ENCODE peak calls at places on chromosomes 5 and 9, in seven cellular contexts. D is ovary, S is right lobe of liver, R is uterus, I is sigmoid colon, Q is H1, T is adrenal gland. N is an unnamed sample.

GRCh38 chr5:172932313-172933017 is 26.8 kb upstream of the RPL26L1 start:
- DNase-seq in S (peak; percentile 81), Q (no peak), T (peak; percentile 91), I (peak; percentile 91), D (peak; percentile 80), R (peak; percentile 78), N (peak; percentile 69)

GRCh38 chr9:128004011-128004604 is 23.3 kb upstream of the EEIG1 start:
- DNase-seq in I (no peak), R (no peak), D (no peak), S (no peak), T (no peak), Q (no peak), N (no peak)

GRCh38 chr9:68797116-68797515 is 92.1 kb downstream of the PIP5K1B start:
- DNase-seq in I (no peak), D (no peak), Q (no peak), T (no peak), R (no peak), S (no peak), N (no peak)

GRCh38 chr9:92659601-92660000 is 10.3 kb downstream of the IPPK start:
- DNase-seq in R (no peak), S (no peak), Q (no peak), T (no peak), I (no peak), D (no peak), N (no peak)

GRCh38 chr9:115200711-115201505 is 83.0 kb upstream of the TNC start:
- DNase-seq in Q (no peak), D (no peak), T (no peak), R (peak; percentile 69), I (peak; percentile 80), S (no peak), N (no peak)

GRCh38 chr9:94936411-94936810 is 209.9 kb downstream of the AOPEP start:
- DNase-seq in D (no peak), Q (no peak), T (no peak), R (peak; percentile 84), I (no peak), S (no peak), N (no peak)

GRCh38 chr5:150073086-150073625 is 13.2 kb downstream of the CSF1R start:
- DNase-seq in R (peak; percentile 15), D (no peak), I (no peak), S (no peak), Q (no peak), T (peak; percentile 48), N (no peak)

GRCh38 chr5:168125445-168126199 is 165.8 kb upstream of the WWC1 start:
- DNase-seq in T (no peak), I (no peak), Q (no peak), S (no peak), R (no peak), D (no peak), N (no peak)

GRCh38 chr5:107425541-107426031 is 245.2 kb downstream of the EFNA5 start:
- DNase-seq in I (no peak), Q (no peak), T (no peak), R (no peak), D (no peak), S (no peak), N (no peak)

GRCh38 chr5:173667702-173668101 is 51.3 kb upstream of the BOD1 start:
- DNase-seq in Q (no peak), S (no peak), D (no peak), R (no peak), I (no peak), T (peak; percentile 45), N (no peak)

GRCh38 chr5:180533845-180534244 is 39.7 kb downstream of the CNOT6 start:
- DNase-seq in T (no peak), D (no peak), Q (no peak), R (no peak), I (no peak), S (no peak), N (no peak)

GRCh38 chr5:7756453-7756852 is 94.5 kb downstream of the CFAP90 start:
- DNase-seq in Q (no peak), R (no peak), D (no peak), I (no peak), T (no peak), S (no peak), N (no peak)

GRCh38 chr9:92714016-92714415 is 44.1 kb upstream of the IPPK start:
- DNase-seq in D (no peak), R (no peak), S (no peak), T (no peak), I (no peak), Q (no peak), N (no peak)

GRCh38 chr9:96651626-96652025 is 3.5 kb downstream of the PRXL2C start:
- DNase-seq in T (no peak), Q (no peak), S (no peak), D (no peak), I (no peak), R (no peak), N (peak; percentile 15)

GRCh38 chr9:27162045-27162444 is 53.0 kb downstream of the TEK start:
- DNase-seq in D (no peak), Q (no peak), I (no peak), T (no peak), S (no peak), R (no peak), N (no peak)

GRCh38 chr5:94374336-94374735 is 244.1 kb downstream of the KIAA0825 start:
- DNase-seq in D (no peak), S (no peak), T (no peak), Q (no peak), I (no peak), R (no peak), N (no peak)

GRCh38 chr5:90590-91547 is 1.1 kb upstream of the PLEKHG4B start:
- DNase-seq in Q (no peak), R (no peak), I (no peak), T (peak; percentile 41), S (no peak), D (no peak), N (no peak)

GRCh38 chr5:11452854-11453253 is 451.4 kb downstream of the CTNND2 start:
- DNase-seq in R (no peak), I (no peak), T (no peak), S (no peak), Q (no peak), D (no peak), N (no peak)

GRCh38 chr9:131585375-131585774 is 40.1 kb downstream of the PRRT1B start:
- DNase-seq in S (peak; percentile 54), R (peak; percentile 14), I (no peak), D (no peak), T (no peak), Q (no peak), N (no peak)

GRCh38 chr9:35236692-35237091 is 74.9 kb downstream of the UNC13B start:
- DNase-seq in S (no peak), T (no peak), I (no peak), Q (no peak), R (no peak), D (no peak), N (no peak)

DNA sequence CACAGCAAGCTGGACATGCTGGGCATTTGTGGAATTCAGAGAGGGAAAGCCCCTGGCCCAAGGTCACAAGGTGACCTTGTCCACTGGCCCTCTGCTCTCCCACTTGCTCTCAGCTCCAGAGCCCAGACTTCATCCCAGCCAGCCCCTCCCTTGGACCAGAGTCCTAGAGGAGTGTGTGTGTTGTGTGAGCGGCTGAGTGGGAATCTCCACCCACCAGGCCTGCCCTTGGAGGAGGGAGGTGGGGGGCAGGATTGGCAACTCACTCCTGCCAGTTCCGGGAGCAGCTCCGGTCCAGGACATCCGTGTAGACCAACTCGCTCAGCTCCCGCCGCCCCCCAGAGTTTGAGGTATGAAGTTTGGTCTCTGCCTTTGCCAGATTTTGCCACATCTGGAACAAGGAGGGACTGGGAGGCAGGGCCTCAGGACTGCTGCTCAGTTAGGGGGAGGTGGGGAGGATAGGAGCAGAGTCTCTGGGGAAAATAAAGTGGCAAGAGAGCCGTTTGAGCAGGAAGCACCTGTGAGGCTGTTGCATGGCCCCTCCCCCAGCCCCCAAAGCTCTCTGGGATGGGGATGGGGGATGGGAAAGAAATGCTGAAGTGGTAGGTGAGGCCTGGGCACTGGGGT is 1.4 kb downstream of the MZB1 start:
- DNase-seq in Q (no peak), R (no peak), D (no peak), T (peak; percentile 67), I (no peak), S (peak; percentile 51), N (no peak)
- TF ChIP-seq POLR2A in Q (no peak), R (no peak), D (no peak), T (no peak), I (no peak), S (no peak), N (no peak)

DNA sequence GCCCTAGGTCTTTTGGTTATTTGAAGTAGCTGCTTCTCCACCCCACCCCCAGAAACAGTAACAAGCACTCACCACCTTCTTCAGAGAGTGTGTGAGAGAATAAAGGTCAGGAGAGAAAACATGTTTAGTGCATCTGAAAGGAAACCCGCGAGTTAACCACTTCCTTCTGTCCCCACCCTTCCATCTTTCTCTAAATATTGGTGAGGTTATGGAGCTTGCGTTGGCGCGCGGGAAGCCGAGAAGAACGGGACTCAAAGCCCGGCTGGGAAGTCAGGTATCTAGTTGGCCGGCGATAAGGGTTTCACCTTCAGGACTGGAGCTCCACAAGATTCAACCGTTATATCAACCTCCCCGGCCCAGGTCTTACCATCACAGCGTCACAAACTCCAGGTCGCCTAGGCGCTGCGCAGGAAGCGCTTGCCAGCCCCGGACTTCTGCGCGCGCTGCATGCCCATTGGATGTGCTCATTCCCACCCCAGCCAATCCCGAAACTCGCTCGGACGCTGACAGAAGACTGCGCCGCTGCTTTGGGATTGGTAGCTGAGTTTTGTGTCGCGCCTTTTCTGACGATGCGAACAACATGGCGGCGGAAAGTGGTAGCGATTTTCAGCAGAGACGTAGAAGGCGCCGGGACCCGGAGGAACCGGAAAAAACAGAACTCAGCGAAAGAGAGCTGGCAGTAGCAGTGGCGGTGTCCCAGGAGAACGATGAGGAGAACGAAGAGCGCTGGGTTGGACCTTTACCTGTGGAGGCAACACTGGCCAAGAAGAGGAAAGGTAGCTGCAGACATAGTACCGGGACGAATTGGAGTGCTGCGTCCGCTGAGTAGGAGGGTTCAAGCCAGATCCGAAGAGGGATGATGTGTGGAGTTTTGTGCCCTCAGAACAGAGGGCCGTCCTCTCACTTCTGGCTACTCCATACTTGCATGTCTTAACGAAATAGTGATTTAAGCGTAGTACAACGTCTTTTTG is at the start of the genes CENPK and PPWD1:
- DNase-seq in Q (peak; percentile 86), D (peak; percentile 90), T (peak; percentile 98), I (peak; percentile 97), R (peak; percentile 91), S (peak; percentile 97), N (peak; percentile 97)
- TF ChIP-seq POLR2A in Q (peak; percentile 97), D (peak; percentile 61), T (peak; percentile 79), I (peak; percentile 65), R (peak; percentile 44), S (peak; percentile 65), N (peak; percentile 98)

GRCh38 chr5:42516282-42517042 is 93.2 kb downstream of the GHR start:
- DNase-seq in S (no peak), D (no peak), R (no peak), Q (no peak), T (no peak), I (no peak), N (no peak)
- TF ChIP-seq POLR2A in S (peak; percentile 28), D (no peak), R (no peak), Q (no peak), T (no peak), I (no peak), N (no peak)

GRCh38 chr9:124259273-124260078 is 1.7 kb downstream of the NEK6 start:
- DNase-seq in S (peak; percentile 78), R (peak; percentile 85), T (peak; percentile 77), I (peak; percentile 91), Q (no peak), D (peak; percentile 84), N (no peak)
- TF ChIP-seq POLR2A in S (peak; percentile 67), R (no peak), T (no peak), I (no peak), Q (no peak), D (no peak), N (no peak)